ENCODE peak calls at places on chromosome 6, in eight cellular contexts. T is stimulated activated CD8-positive, alpha-beta memory T cell treated with anti-CD3 and anti-CD28 coated beads, Interleukin-2, amount 100 ng/mL, for 48 hours; F is H9; V is GM13976; W is uterus; L is NCI-H2029; Q is BE2C; I is heart left ventricle. M is an unnamed sample.

GRCh38 chr6:111658445-111659154 is 52.9 kb upstream of the TRAF3IP2 start:
- DNase-seq in Q (no peak), W (peak), L (no peak), T (no peak), I (no peak), V (no peak), F (no peak), M (no peak)

GRCh38 chr6:161038229-161039003 is 46.8 kb downstream of the MAP3K4 start:
- DNase-seq in T (no peak), I (no peak), F (no peak), V (peak), Q (no peak), L (no peak), W (peak), M (no peak)

GRCh38 chr6:70806086-70806485 is 138.4 kb downstream of the SMAP1 start:
- DNase-seq in F (no peak), T (no peak), V (no peak), W (no peak), I (no peak), L (no peak), Q (no peak), M (no peak)

GRCh38 chr6:6004147-6004995 is 2.4 kb downstream of the NRN1 start:
- DNase-seq in F (peak), W (no peak), Q (no peak), I (no peak), T (no peak), L (peak), V (peak), M (no peak)

GRCh38 chr6:2581611-2582010 is 169.1 kb downstream of the MYLK4 start:
- DNase-seq in W (no peak), T (no peak), F (no peak), L (no peak), I (no peak), V (no peak), Q (no peak), M (no peak)

GRCh38 chr6:26223213-26223612 is 136.0 kb downstream of the HFE start:
- DNase-seq in W (no peak), L (peak), Q (peak), F (no peak), T (no peak), I (no peak), V (no peak), M (no peak)

GRCh38 chr6:37244430-37245310 is 12.9 kb upstream of the TBC1D22B start:
- DNase-seq in Q (no peak), F (no peak), L (peak), V (no peak), I (peak), W (peak), T (no peak), M (no peak)

GRCh38 chr6:51513891-51514290 is 573.5 kb downstream of the PKHD1 start:
- DNase-seq in F (no peak), W (no peak), L (no peak), Q (no peak), T (no peak), V (no peak), I (no peak), M (no peak)

GRCh38 chr6:19723533-19723932 is 113.6 kb upstream of the ID4 start:
- DNase-seq in T (no peak), I (no peak), W (no peak), L (no peak), Q (no peak), F (no peak), V (no peak), M (no peak)

GRCh38 chr6:138782243-138782642 is 8.7 kb downstream of the CCDC28A start:
- DNase-seq in Q (no peak), W (no peak), V (no peak), F (no peak), L (no peak), T (no peak), I (no peak), M (no peak)

GRCh38 chr6:165497472-165497871 is 165.6 kb downstream of the PDE10A start:
- DNase-seq in Q (no peak), V (no peak), W (no peak), L (no peak), F (no peak), T (no peak), I (no peak), M (no peak)

GRCh38 chr6:100617633-100618348 is 153.1 kb upstream of the SIM1 start:
- DNase-seq in L (no peak), F (no peak), I (no peak), Q (no peak), T (no peak), V (no peak), W (no peak), M (no peak)

GRCh38 chr6:33203443-33204164 is 851 bp upstream of the HSD17B8 start:
- DNase-seq in V (no peak), F (no peak), L (no peak), T (no peak), Q (no peak), I (no peak), W (no peak), M (no peak)

GRCh38 chr6:156884306-156884705 is 107.1 kb downstream of the ARID1B start:
- DNase-seq in L (peak), T (no peak), F (no peak), V (no peak), I (no peak), W (no peak), Q (no peak), M (no peak)

GRCh38 chr6:33915134-33915533 is 111.3 kb upstream of the MLN start:
- DNase-seq in F (no peak), W (peak), L (no peak), I (peak), Q (no peak), V (no peak), T (no peak), M (no peak)

GRCh38 chr6:27161946-27162603 is 85.4 kb upstream of the PRSS16 start:
- DNase-seq in T (no peak), I (no peak), Q (peak), L (no peak), F (no peak), W (no peak), V (peak), M (no peak)